ENCODE peak calls at places on chromosomes 1 and 21, in nine cellular contexts. V is PC-3; P is H9; E is tibial nerve; K is lower lobe of right lung; R is aorta; L is effector memory CD4-positive, alpha-beta T cell; Z is AG04450; S is adrenal gland. W is an unnamed sample.

GRCh38 chr1:112638109-112638426 is 18.4 kb downstream of the CAPZA1 start:
- DNase-seq in V (peak; percentile 6), P (no peak), E (no peak), K (no peak), R (no peak), L (no peak), Z (no peak), S (no peak), W (no peak)

GRCh38 chr1:182389619-182390047 is 2.0 kb downstream of the GLUL start:
- DNase-seq in V (no peak), P (no peak), E (no peak), K (peak; percentile 57), R (no peak), L (no peak), Z (no peak), S (no peak), W (no peak)

GRCh38 chr21:34037009-34037408 is 36.4 kb upstream of the MRPS6 start:
- DNase-seq in V (no peak), P (no peak), E (no peak), K (no peak), R (no peak), L (no peak), Z (no peak), S (no peak), W (no peak)

GRCh38 chr1:154749078-154749760 is 120.9 kb downstream of the KCNN3 start:
- DNase-seq in V (peak; percentile 79), P (no peak), E (no peak), K (no peak), R (no peak), L (no peak), Z (no peak), S (peak; percentile 54), W (no peak)

GRCh38 chr1:159510223-159510530 is 25.6 kb downstream of the OR10J5 start:
- DNase-seq in V (no peak), P (no peak), E (no peak), K (no peak), R (no peak), L (no peak), Z (no peak), S (no peak), W (no peak)

GRCh38 chr1:243731974-243732373 is 118.1 kb downstream of the AKT3 start:
- DNase-seq in V (no peak), P (no peak), E (no peak), K (no peak), R (peak; percentile 45), L (no peak), Z (no peak), S (no peak), W (no peak)

GRCh38 chr1:107689733-107690132 is 275.2 kb downstream of the VAV3 start:
- DNase-seq in V (peak; percentile 36), P (no peak), E (no peak), K (no peak), R (no peak), L (no peak), Z (no peak), S (no peak), W (no peak)

GRCh38 chr21:44793269-44794030 is 8.2 kb downstream of the UBE2G2 start:
- DNase-seq in V (peak; percentile 83), P (peak; percentile 67), E (no peak), K (peak; percentile 71), R (no peak), L (peak; percentile 21), Z (no peak), S (peak; percentile 77), W (peak; percentile 38)

GRCh38 chr1:197437891-197438853 is 170.1 kb downstream of the CRB1 start:
- DNase-seq in V (no peak), P (no peak), E (no peak), K (no peak), R (no peak), L (no peak), Z (no peak), S (no peak), W (no peak)

GRCh38 chr1:68525781-68526180 is 28.9 kb upstream of the DEPDC1 start:
- DNase-seq in V (peak; percentile 80), P (no peak), E (no peak), K (no peak), R (no peak), L (no peak), Z (no peak), S (no peak), W (no peak)

GRCh38 chr1:234214129-234214910 is 158.9 kb upstream of the COA6 start:
- DNase-seq in V (peak; percentile 54), P (peak; percentile 63), E (no peak), K (peak; percentile 78), R (peak; percentile 69), L (no peak), Z (no peak), S (peak; percentile 66), W (no peak)

GRCh38 chr1:225467193-225468020 is 39.6 kb upstream of the LBR start:
- DNase-seq in V (no peak), P (no peak), E (no peak), K (peak; percentile 88), R (peak; percentile 90), L (peak; percentile 65), Z (no peak), S (peak; percentile 75), W (peak; percentile 68)

GRCh38 chr1:156194300-156194652 is 372 bp downstream of the SLC25A44 start:
- DNase-seq in V (peak; percentile 12), P (no peak), E (no peak), K (no peak), R (no peak), L (no peak), Z (no peak), S (no peak), W (no peak)

GRCh38 chr1:245448858-245449534 is 294.2 kb downstream of the KIF26B start:
- DNase-seq in V (no peak), P (no peak), E (no peak), K (no peak), R (no peak), L (no peak), Z (peak; percentile 27), S (no peak), W (no peak)

GRCh38 chr1:10891081-10891480 is 94.6 kb upstream of the CASZ1 start:
- DNase-seq in V (peak; percentile 20), P (no peak), E (no peak), K (no peak), R (no peak), L (no peak), Z (no peak), S (no peak), W (no peak)

GRCh38 chr1:15212216-15212988 is 34.6 kb upstream of the FHAD1 start:
- DNase-seq in V (no peak), P (no peak), E (no peak), K (no peak), R (no peak), L (no peak), Z (no peak), S (no peak), W (no peak)

GRCh38 chr1:235329139-235329808 is 904 bp downstream of the GGPS1 start:
- DNase-seq in V (peak; percentile 24), P (no peak), E (no peak), K (no peak), R (peak; percentile 56), L (peak; percentile 19), Z (no peak), S (peak; percentile 71), W (peak; percentile 32)

GRCh38 chr1:227903061-227903521 is 44.6 kb downstream of the WNT9A start:
- DNase-seq in V (no peak), P (no peak), E (no peak), K (peak; percentile 37), R (peak; percentile 41), L (no peak), Z (no peak), S (no peak), W (no peak)

GRCh38 chr1:194024659-194025058 is 838.2 kb upstream of the B3GALT2 start:
- DNase-seq in V (peak; percentile 44), P (no peak), E (no peak), K (no peak), R (no peak), L (no peak), Z (no peak), S (no peak), W (no peak)

GRCh38 chr1:86703696-86704455 is 500 bp upstream of the SH3GLB1 start:
- DNase-seq in V (no peak), P (peak; percentile 57), E (no peak), K (no peak), R (no peak), L (peak; percentile 1), Z (no peak), S (no peak), W (no peak)

DNA sequence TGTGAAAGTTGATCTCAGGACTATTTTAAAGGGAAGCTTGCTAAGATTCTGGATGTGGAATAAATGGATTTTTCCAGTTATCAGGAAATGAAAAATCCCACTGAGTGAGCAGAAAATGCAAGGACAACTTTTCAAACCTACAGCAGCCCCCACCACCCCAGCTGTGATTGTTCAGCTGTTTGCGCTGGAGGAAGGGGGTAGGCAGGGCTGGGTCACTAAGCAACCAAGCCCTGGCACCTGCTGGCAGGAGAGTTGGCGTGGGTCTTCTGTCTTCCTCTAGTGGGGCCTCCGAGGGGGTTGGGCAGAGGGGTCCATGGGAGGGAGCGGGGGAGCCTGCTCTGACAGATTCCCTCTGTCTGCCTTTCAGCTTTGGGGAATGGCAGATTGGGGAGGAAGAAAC is 45.3 kb downstream of the EIF2D start:
- DNase-seq in V (no peak), P (no peak), E (no peak), K (no peak), R (no peak), L (no peak), Z (no peak), S (no peak), W (no peak)
- H3K9me3 ChIP-seq in V (no peaks in the 10 kb centered on the region), P (no peaks in the 10 kb centered on the region), E (no peaks in the 10 kb centered on the region), K (no peaks in the 10 kb centered on the region), R (no peaks in the 10 kb centered on the region), L (no peaks in the 10 kb centered on the region), Z (no peaks in the 10 kb centered on the region), S (no peaks in the 10 kb centered on the region), W (no peaks in the 10 kb centered on the region)

DNA sequence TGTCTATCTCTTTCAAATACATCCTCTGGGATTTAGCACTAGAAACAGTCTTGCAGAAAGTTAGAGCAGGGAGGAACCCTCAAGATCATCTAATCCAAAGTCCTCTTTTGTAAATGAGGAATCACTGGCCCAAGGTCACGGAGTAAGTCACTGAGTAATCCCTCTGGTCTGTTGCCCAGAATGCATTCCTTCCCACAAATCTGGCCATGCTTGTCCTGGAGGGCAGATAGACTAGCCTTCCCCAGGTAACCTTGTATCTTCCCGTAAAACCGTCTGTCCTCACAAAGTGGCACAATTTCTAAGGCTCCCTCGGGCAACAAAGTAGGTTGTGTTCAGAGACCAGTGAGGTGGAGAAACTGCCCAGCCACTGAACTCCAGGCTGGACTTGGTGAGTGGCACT is 46.2 kb downstream of the DDR2 start:
- DNase-seq in V (peak; percentile 93), P (no peak), E (no peak), K (no peak), R (no peak), L (no peak), Z (peak; percentile 41), S (peak; percentile 87), W (no peak)
- H3K9me3 ChIP-seq in V (peaks cover 3% of the 10 kb centered on the region), P (no peaks in the 10 kb centered on the region), E (no peaks in the 10 kb centered on the region), K (no peaks in the 10 kb centered on the region), R (no peaks in the 10 kb centered on the region), L (no peaks in the 10 kb centered on the region), Z (no peaks in the 10 kb centered on the region), S (no peaks in the 10 kb centered on the region), W (no peaks in the 10 kb centered on the region)

GRCh38 chr1:246987083-246987690 is 20.7 kb downstream of the ZNF695 start:
- DNase-seq in V (peak; percentile 14), P (no peak), E (no peak), K (no peak), R (no peak), L (no peak), Z (no peak), S (no peak), W (no peak)
- H3K9me3 ChIP-seq in V (peaks cover 84% of the 10 kb centered on the region), P (peaks cover 79% of the 10 kb centered on the region), E (no peaks in the 10 kb centered on the region), K (peaks cover 92% of the 10 kb centered on the region), R (peaks cover 11% of the 10 kb centered on the region), L (peaks cover 28% of the 10 kb centered on the region), Z (peaks cover 40% of the 10 kb centered on the region), S (peaks cover 6% of the 10 kb centered on the region), W (peaks cover 8% of the 10 kb centered on the region)

GRCh38 chr1:180728472-180729106 is 96.8 kb downstream of the XPR1 start:
- DNase-seq in V (no peak), P (no peak), E (no peak), K (no peak), R (no peak), L (no peak), Z (no peak), S (no peak), W (no peak)
- H3K9me3 ChIP-seq in V (no peaks in the 10 kb centered on the region), P (peaks cover 4% of the 10 kb centered on the region), E (no peaks in the 10 kb centered on the region), K (peaks cover 16% of the 10 kb centered on the region), R (no peaks in the 10 kb centered on the region), L (peaks cover 13% of the 10 kb centered on the region), Z (peaks cover 14% of the 10 kb centered on the region), S (no peaks in the 10 kb centered on the region), W (peaks cover 10% of the 10 kb centered on the region)